ENCODE peak calls at places on chromosomes 2 and 18, in seven cellular contexts. K is foreskin fibroblast, J is BJ, H is IMR-90, B is esophagus squamous epithelium, S is PC-9, M is A549. U is an unnamed sample.

GRCh38 chr18:25126751-25127150 is 225.2 kb downstream of the ZNF521 start:
- DNase-seq in H (peak), J (no peak), B (no peak), K (peak), S (no peak), M (no peak), U (no peak)

GRCh38 chr2:112183327-112184025 is 45.3 kb downstream of the FBLN7 start:
- DNase-seq in H (peak), S (no peak), B (no peak), J (no peak), K (no peak), M (no peak), U (no peak)

GRCh38 chr2:187842978-187843847 is 289.0 kb upstream of the TFPI start:
- DNase-seq in J (peak), M (peak), H (peak), B (no peak), S (peak), K (peak), U (peak)

GRCh38 chr2:219106251-219106650 is 45.5 kb upstream of the IHH start:
- DNase-seq in J (no peak), S (no peak), K (no peak), M (no peak), B (no peak), H (no peak), U (no peak)

GRCh38 chr18:23284629-23285028 is 149.3 kb downstream of the CABLES1 start:
- DNase-seq in B (no peak), S (no peak), K (no peak), M (no peak), J (no peak), H (no peak), U (no peak)

GRCh38 chr2:120134263-120134662 is 88.9 kb downstream of the TMEM185B start:
- DNase-seq in K (peak), J (peak), S (peak), H (peak), M (peak), B (no peak), U (peak)

GRCh38 chr2:233764264-233764663 is 4.2 kb downstream of the UGT1A1 start:
- DNase-seq in H (peak), K (peak), B (no peak), J (peak), S (no peak), M (no peak), U (peak)

GRCh38 chr2:119367472-119368099 is 809 bp downstream of the DBI start:
- DNase-seq in B (no peak), J (no peak), M (peak), S (peak), K (peak), H (no peak), U (no peak)

GRCh38 chr2:99624682-99625081 is 134.9 kb upstream of the REV1 start:
- DNase-seq in K (no peak), H (no peak), S (no peak), J (no peak), M (no peak), B (no peak), U (no peak)

GRCh38 chr2:240229603-240230423 is 89.4 kb upstream of the OTOS start:
- DNase-seq in J (no peak), M (no peak), B (no peak), H (peak), S (no peak), K (no peak), U (peak)

GRCh38 chr18:35713545-35713944 is 132.0 kb downstream of the GALNT1 start:
- DNase-seq in J (peak), H (peak), S (no peak), B (no peak), M (no peak), K (peak), U (peak)

GRCh38 chr2:11129598-11130449 is 25.4 kb upstream of the SLC66A3 start:
- DNase-seq in H (no peak), S (peak), K (no peak), B (no peak), M (peak), J (no peak), U (peak)

GRCh38 chr2:220246356-220246755 is 618.9 kb downstream of the SLC4A3 start:
- DNase-seq in M (no peak), H (peak), J (no peak), B (no peak), K (peak), S (no peak), U (no peak)

GRCh38 chr2:207746131-207746530 is 23.6 kb downstream of the FZD5 start:
- DNase-seq in J (no peak), S (peak), M (peak), K (peak), H (peak), B (no peak), U (peak)

GRCh38 chr2:234982096-234982834 is 30.4 kb downstream of the SH3BP4 start:
- DNase-seq in B (no peak), H (no peak), K (no peak), J (no peak), M (no peak), S (no peak), U (no peak)

GRCh38 chr2:171553858-171554257 is 31.6 kb downstream of the CYBRD1 start:
- DNase-seq in K (no peak), S (peak), M (peak), H (no peak), J (no peak), B (no peak), U (no peak)

GRCh38 chr2:96116879-96117533 is 635 bp upstream of the ADRA2B start:
- DNase-seq in H (peak), S (peak), J (no peak), K (peak), B (no peak), M (peak), U (peak)
- TF ChIP-seq CTCF in H (peak), S (peak), J (peak), K (peak), B (peak), M (peak), U (peak)

GRCh38 chr2:63034575-63034974 is 16.1 kb upstream of the OTX1 start:
- DNase-seq in B (no peak), K (no peak), M (no peak), S (no peak), J (no peak), H (no peak), U (no peak)
- H3K4me3 ChIP-seq in B (no peak), K (no peak), M (no peak), S (no peak), J (no peak), H (no peak), U (no peak)

GRCh38 chr2:214706986-214707385 is 102.5 kb downstream of the BARD1 start:
- DNase-seq in H (peak), S (no peak), K (no peak), B (no peak), M (no peak), J (no peak), U (peak)

GRCh38 chr2:214715025-214715424 is 94.5 kb downstream of the BARD1 start:
- DNase-seq in B (no peak), J (no peak), H (no peak), S (no peak), K (no peak), M (no peak), U (no peak)

GRCh38 chr2:214713080-214713830 is 96.2 kb downstream of the BARD1 start:
- DNase-seq in M (no peak), K (no peak), H (no peak), S (no peak), B (no peak), J (no peak), U (no peak)

DNA sequence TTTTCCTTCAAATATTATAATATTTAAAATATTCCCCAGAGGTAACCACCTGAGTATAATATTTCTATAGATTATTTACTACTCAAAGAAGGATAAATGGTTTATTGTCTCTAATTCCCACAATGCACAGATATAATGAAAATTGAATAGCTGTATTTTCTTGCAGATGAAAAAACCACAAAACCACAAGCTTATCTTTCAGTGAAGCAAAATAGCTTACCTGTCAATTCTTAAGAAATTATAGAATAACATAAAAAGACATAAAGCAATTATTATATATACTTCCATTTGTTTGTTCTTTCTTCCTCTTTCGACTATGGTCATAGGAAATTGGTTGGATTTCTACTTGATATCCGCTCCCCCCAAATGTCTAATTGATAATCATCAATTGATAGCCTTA is 98.8 kb downstream of the BARD1 start:
- DNase-seq in K (no peak), B (no peak), J (no peak), S (no peak), M (no peak), H (no peak), U (no peak)
- TF ChIP-seq CTCF in K (no peak), B (no peak), J (no peak), S (no peak), M (no peak), H (no peak), U (no peak)

GRCh38 chr18:13465126-13465446 is 246.5 kb downstream of the LDLRAD4 start:
- DNase-seq in S (no peak), B (no peak), K (no peak), J (no peak), H (no peak), M (no peak), U (no peak)
- H3K4me3 ChIP-seq in S (no peak), B (peak), K (no peak), J (no peak), H (no peak), M (no peak), U (no peak)

GRCh38 chr18:48574667-48575300 is 36.0 kb downstream of the CTIF start:
- DNase-seq in J (no peak), H (no peak), K (no peak), M (no peak), B (no peak), S (no peak), U (no peak)

GRCh38 chr18:48571619-48572384 is 33.0 kb downstream of the CTIF start:
- DNase-seq in M (no peak), J (no peak), S (no peak), K (no peak), B (no peak), H (no peak), U (peak)

GRCh38 chr18:48575301-48575657 is 36.4 kb downstream of the CTIF start:
- DNase-seq in M (no peak), H (no peak), S (no peak), B (no peak), J (no peak), K (no peak), U (no peak)

GRCh38 chr18:48572402-48573126 is 33.7 kb downstream of the CTIF start:
- DNase-seq in B (no peak), H (no peak), J (no peak), K (no peak), M (no peak), S (no peak), U (peak)

DNA sequence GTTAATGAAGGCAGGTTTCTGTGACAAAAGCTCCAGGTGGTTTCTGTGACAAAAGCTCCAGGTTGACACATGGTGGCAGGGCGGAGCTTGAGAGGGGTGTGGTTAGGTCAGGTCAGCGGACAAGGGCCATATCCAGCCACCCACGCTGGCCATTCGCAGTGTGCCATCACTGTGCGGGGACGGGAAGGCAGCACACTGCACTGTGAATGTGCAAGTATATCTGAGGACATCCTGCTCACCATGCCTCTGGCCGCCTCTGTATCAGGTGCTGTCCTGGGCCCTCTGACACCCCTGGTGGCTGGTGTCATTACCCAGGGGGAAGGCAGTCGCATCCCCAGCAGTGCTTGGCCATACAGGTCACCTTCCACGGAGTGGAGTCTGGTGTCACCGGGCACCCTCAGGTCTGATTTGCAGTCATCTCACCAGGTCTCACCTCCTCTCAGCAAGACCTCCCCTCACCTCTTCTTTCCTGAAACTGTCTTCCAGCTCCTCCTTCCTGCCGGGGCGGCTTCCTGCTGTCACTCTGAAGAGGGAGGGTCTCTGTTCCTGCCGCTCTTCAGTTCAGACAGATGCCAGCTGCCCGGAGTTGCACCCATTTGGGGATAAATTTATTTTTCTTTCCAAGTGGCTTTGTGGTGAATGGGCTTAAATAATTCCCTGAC is 34.9 kb downstream of the CTIF start:
- DNase-seq in H (no peak), S (no peak), M (no peak), K (no peak), J (no peak), B (no peak), U (no peak)
- TF ChIP-seq CTCF in H (no peak), S (no peak), M (no peak), K (no peak), J (no peak), B (no peak), U (no peak)

DNA sequence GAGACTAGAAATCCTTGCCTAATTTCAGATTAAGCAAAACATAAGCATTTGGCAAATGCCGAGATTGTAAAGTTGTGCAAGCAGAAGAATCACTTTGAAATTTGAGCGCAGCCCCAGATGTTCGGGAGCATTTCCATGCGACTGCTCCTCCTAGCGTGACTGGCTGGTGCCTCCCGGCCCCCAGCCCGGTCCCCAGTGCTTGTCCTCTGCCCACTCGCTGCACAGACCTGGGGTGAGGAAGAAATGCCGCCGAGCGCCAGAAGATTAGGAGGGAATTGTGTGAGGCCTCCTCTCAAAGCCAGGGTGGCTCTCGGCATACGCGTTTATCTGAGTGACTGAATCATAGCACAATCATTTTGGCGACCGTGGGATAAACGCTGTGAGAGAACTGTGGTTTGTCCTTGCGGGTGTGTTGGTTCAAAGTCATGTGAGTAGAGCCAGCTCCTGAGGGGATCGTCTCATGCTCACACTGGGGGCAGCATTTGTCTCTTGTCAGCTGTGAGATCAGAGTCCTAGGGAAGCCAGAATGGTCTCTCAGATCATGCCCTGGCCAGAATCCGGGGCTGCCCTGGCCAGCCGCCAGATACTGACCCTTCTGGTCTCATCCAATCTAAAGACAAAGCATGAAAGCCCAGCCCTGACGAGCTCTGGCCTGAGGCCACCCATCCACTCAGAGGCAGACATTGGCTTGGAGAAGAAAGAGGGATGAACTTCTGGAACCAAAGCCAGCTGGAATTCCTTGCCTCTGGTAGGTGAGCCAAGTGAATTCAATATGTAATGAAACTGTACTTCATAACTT is 189.3 kb downstream of the SH3RF3 start:
- DNase-seq in S (no peak), H (peak), M (no peak), B (peak), J (peak), K (peak), U (peak)
- H3K4me3 ChIP-seq in S (no peak), H (peak), M (no peak), B (peak), J (peak), K (peak), U (peak)

GRCh38 chr18:12377556-12378553 is 828 bp upstream of the AFG3L2 start:
- DNase-seq in B (no peak), K (no peak), J (no peak), H (no peak), M (peak), S (no peak), U (no peak)
- TF ChIP-seq CTCF in B (no peak), K (no peak), J (peak), H (peak), M (no peak), S (no peak), U (no peak)